ENCODE peak calls at places on chromosomes 13 and 19, in four cellular contexts. One of them, this sample, is unnamed. For H3K36me3, the result is how much of the 10 kb centered on the place peaks cover.

GRCh38 chr13:33483471-33483870 is 197.9 kb upstream of the STARD13 start:
- DNase-seq in GM23248: peak
- DNase-seq in neural progenitor cell: no peak
- DNase-seq in GM23338: no peak
- DNase-seq in this sample: no peak

GRCh38 chr13:19153782-19154450 is 27.7 kb downstream of the TUBA3C start:
- DNase-seq in GM23248: peak
- DNase-seq in neural progenitor cell: no peak
- DNase-seq in GM23338: no peak
- DNase-seq in this sample: no peak

GRCh38 chr19:28990522-28990921 is 222.4 kb downstream of the UQCRFS1 start:
- DNase-seq in GM23338: no peak
- DNase-seq in GM23248: no peak
- DNase-seq in neural progenitor cell: no peak
- DNase-seq in this sample: no peak

GRCh38 chr13:99395436-99395835 is 88.2 kb upstream of the GPR183 start:
- DNase-seq in GM23248: no peak
- DNase-seq in neural progenitor cell: no peak
- DNase-seq in GM23338: no peak
- DNase-seq in this sample: no peak

GRCh38 chr13:96285729-96286128 is 195.8 kb downstream of the HS6ST3 start:
- DNase-seq in neural progenitor cell: no peak
- DNase-seq in GM23338: no peak
- DNase-seq in GM23248: no peak
- DNase-seq in this sample: no peak

GRCh38 chr19:29761575-29762225 is 46.6 kb upstream of the C19orf12 start:
- DNase-seq in GM23248: no peak
- DNase-seq in GM23338: no peak
- DNase-seq in neural progenitor cell: no peak
- DNase-seq in this sample: no peak

GRCh38 chr19:7673995-7674667 is 2.8 kb upstream of the MCEMP1 start:
- DNase-seq in GM23338: peak
- DNase-seq in GM23248: peak
- DNase-seq in neural progenitor cell: peak
- DNase-seq in this sample: peak

GRCh38 chr13:106851251-106851650 is 283.3 kb upstream of the ARGLU1 start:
- DNase-seq in GM23338: no peak
- DNase-seq in neural progenitor cell: no peak
- DNase-seq in GM23248: no peak
- DNase-seq in this sample: no peak

GRCh38 chr13:91804724-91805123 is 406.3 kb downstream of the GPC5 start:
- DNase-seq in GM23248: no peak
- DNase-seq in neural progenitor cell: no peak
- DNase-seq in GM23338: peak
- DNase-seq in this sample: no peak

GRCh38 chr13:95260031-95260525 is 41.2 kb downstream of the ABCC4 start:
- DNase-seq in GM23248: no peak
- DNase-seq in neural progenitor cell: no peak
- DNase-seq in GM23338: no peak
- DNase-seq in this sample: no peak

DNA sequence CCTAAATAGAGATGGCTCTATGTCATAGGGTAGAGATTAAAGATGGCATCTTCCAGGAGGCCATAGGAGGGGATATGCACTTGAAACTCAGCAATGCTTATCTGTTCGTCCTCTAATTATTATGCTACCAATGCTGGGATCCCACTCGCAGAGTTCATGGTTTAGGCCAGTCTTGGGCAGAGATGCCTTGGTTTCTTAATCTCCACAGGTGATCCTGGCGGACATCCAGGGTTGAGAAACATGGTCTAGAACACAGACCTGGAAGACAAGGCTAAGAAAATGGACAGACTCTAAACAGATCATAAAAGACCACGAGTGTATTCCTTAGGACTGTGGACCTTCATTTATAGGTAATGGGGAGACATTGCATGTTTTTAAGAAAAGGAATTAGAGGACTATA is 70.0 kb upstream of the IRS2 start:
- DNase-seq in GM23338: no peak
- DNase-seq in GM23248: no peak
- DNase-seq in neural progenitor cell: no peak
- DNase-seq in this sample: no peak
- H3K36me3 ChIP-seq in GM23338: under half
- H3K36me3 ChIP-seq in GM23248: under half
- H3K36me3 ChIP-seq in neural progenitor cell: under half
- H3K36me3 ChIP-seq in this sample: under half

GRCh38 chr19:54436031-54436523 is 12.9 kb upstream of the LENG8 start:
- DNase-seq in neural progenitor cell: peak
- DNase-seq in GM23248: no peak
- DNase-seq in GM23338: peak
- DNase-seq in this sample: no peak
- TF ChIP-seq EZH2 in neural progenitor cell: no peak
- TF ChIP-seq EZH2 in GM23248: no peak
- TF ChIP-seq EZH2 in GM23338: no peak
- TF ChIP-seq EZH2 in this sample: no peak

DNA sequence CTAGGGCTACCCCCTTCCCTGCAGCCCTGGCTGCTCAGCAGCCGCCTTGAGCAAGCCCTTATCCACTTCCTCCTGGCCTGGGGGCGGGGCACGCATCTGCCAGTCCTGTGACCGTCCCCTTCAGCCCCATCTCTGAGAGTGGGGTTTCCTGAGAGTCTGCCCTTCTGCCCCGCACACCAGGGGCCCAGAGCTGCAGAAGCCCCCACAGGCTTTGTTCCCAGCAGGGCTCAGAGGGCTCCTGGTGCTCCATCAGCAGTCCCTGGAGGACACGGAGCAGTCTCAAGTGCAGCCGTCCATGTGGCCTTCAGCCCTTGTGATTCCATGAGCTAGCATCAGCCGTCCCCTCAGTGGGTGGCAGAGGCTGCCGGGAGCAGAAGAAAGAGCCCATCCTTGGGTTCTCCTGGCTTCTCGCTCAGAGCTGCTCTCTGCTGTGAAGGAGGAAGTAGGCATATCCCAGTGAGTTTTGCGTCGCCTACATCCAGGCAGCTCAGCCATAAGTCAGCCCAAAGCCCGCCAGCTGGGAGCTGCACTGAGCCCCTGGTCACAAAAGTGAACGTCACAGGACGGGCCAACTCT is 16.3 kb downstream of the MYO9B start:
- DNase-seq in GM23338: no peak
- DNase-seq in GM23248: no peak
- DNase-seq in neural progenitor cell: no peak
- DNase-seq in this sample: no peak
- TF ChIP-seq EZH2phosphoT487 in GM23338: no peak
- TF ChIP-seq EZH2phosphoT487 in GM23248: no peak
- TF ChIP-seq EZH2phosphoT487 in neural progenitor cell: no peak
- TF ChIP-seq EZH2phosphoT487 in this sample: no peak

DNA sequence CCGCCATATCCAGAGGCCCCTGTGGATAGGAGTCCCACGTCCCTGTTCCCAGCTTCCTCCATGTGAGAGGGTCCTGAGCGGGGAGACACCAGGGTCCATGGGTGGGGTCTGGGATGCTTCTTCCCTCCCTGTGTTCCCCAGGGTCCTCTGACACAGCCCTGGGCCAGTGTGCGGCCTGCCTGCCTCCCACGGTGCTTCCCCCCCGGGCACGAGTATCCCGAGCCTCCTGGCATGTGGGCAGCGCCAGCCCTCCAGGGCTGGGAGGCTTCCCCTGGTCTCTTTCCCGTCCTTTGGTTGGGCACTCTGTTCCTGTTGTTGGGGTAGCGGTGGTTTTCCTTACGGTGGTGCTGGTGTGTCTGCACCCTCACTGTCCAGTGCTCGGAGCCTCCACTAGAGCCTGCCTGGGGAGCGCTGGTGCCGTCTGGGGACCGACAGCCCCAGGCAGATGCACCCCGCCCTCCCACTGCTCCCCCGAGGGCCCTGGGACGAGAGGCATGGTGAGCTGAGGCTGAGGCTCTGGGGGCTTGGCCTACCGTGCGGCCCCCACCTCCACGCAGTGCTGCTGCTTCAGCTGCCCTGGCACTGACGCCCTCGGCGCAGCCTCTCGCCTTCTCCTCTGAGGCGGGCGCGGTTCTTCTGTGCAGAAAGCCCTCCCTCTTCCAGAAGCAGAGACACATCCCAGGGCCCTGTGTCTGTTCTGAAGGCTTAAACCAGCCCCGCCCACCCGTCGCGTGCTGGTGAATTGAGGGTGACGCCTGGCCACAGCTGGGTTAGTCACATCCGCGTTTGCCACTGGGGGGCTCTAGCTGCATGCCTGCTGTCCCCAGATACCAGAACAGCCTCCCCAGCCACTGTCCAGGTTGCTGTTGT is 27.9 kb downstream of the PLEKHJ1 start:
- DNase-seq in GM23338: peak
- DNase-seq in GM23248: peak
- DNase-seq in neural progenitor cell: peak
- DNase-seq in this sample: peak
- H3K36me3 ChIP-seq in GM23338: under half
- H3K36me3 ChIP-seq in GM23248: under half
- H3K36me3 ChIP-seq in neural progenitor cell: under half
- H3K36me3 ChIP-seq in this sample: under half

GRCh38 chr13:52851153-52851962 is 2.9 kb upstream of the PCDH8 start:
- DNase-seq in neural progenitor cell: peak
- DNase-seq in GM23248: peak
- DNase-seq in GM23338: peak
- DNase-seq in this sample: peak
- TF ChIP-seq EZH2 in neural progenitor cell: no peak
- TF ChIP-seq EZH2 in GM23248: no peak
- TF ChIP-seq EZH2 in GM23338: no peak
- TF ChIP-seq EZH2 in this sample: no peak

DNA sequence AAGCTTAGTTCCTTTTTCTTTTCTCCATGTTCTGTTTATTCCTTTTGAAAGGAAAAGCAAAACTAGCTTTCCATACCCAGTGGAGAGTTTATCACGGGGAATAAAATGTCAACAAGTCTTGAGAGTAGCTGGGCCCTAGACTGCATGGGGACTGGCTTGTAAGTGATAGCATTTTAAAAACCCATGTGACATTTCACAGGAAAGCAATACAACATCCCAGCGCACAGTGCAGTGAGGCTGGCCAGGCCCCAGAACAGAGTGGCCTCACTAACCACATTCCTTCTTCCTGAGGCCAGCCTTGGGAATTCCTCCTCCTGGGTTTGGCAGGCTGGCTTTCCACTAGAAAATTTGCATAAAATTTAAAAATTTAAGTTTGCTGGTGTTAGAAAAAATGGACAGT is 149.7 kb downstream of the DLEU7 start:
- DNase-seq in GM23338: peak
- DNase-seq in GM23248: peak
- DNase-seq in neural progenitor cell: peak
- DNase-seq in this sample: no peak
- TF ChIP-seq EZH2phosphoT487 in GM23338: no peak
- TF ChIP-seq EZH2phosphoT487 in GM23248: no peak
- TF ChIP-seq EZH2phosphoT487 in neural progenitor cell: no peak
- TF ChIP-seq EZH2phosphoT487 in this sample: no peak

DNA sequence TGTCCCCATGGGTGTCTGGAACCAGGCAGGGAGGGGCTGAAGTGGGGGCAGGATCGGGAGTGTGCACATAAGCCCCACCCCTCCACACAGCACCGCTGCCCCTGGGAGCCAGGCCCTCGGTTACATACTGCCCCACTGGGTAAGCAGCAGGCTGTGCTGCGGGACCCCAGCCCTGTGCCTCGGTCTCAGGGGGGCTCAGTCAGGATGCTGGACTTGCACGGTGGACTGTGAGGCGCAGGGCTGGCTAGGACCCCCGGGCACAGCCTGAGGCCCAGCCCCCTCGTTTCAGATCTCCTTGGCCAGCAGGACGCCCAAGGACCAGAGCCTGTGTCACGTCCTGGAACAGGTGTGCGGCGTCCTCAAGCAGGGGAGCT is 16.3 kb downstream of the MPND start:
- DNase-seq in GM23248: no peak
- DNase-seq in neural progenitor cell: no peak
- DNase-seq in GM23338: no peak
- DNase-seq in this sample: no peak
- H3K36me3 ChIP-seq in GM23248: under half
- H3K36me3 ChIP-seq in neural progenitor cell: under half
- H3K36me3 ChIP-seq in GM23338: under half
- H3K36me3 ChIP-seq in this sample: under half

DNA sequence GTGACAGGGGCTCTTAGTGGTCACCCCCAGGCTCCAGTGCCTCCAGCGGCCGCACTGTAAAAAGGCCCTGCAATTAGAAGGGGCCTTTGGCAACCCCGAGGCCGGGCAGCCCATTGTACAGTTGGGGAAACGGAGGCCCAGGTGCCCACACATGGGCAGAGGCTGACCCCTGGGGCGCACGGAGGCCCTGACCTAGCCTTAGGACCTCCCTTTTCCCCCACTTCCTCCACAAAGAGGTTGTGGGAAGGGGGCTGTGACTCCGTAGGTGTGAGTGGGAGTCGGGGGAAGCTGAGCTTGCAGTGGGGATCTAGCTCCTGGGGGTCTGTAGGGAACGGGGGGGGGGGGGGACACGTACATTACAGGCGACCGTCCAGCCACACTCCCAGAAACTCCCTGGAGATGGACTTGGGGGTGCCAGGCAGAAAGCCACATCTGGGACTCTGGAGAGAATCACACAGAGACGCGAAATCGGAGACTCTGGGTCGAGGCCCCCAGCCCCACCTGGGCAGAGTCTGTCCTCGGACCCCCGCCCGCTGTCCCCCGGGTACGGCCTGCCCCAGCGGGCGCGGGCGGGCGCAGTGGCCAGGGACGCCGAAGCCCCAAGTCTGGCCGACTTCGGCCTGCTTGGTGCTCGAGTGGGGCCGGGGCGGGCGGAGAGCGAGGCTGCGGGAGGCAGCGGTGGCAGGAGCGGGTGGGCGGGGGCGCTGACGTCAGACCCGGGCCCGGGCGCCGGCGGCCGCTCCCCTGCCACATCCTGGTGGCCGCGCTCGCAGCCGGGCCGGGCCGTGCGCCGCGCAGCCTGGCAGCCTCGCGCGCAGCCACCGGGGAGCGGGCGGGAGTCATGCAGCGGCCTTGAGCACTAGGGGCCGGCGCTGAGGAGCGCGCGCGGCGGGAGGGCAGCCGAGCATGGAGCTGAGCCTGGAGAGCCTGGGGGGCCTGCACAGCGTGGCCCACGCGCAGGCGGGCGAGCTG is at the start of gene ONECUT3:
- DNase-seq in GM23248: peak
- DNase-seq in GM23338: no peak
- DNase-seq in neural progenitor cell: peak
- DNase-seq in this sample: peak
- TF ChIP-seq EZH2 in GM23248: no peak
- TF ChIP-seq EZH2 in GM23338: peak
- TF ChIP-seq EZH2 in neural progenitor cell: peak
- TF ChIP-seq EZH2 in this sample: no peak

This sample was measured in hepatocyte.